ENCODE peak calls at places on chromosomes 2 and 18, in seven cellular contexts. E is AG10803; I is cardiac fibroblast; T is fibroblast of mammary gland; A is CD4-positive, alpha-beta T cell; U is endothelial cell; Q is ascending aorta. S is an unnamed sample.

GRCh38 chr2:23256643-23257042 is 128.3 kb upstream of the KLHL29 start:
- DNase-seq in Q (no peak), A (no peak), T (no peak), E (no peak), U (no peak), I (no peak), S (no peak)

GRCh38 chr2:240433973-240434727 is 1.3 kb upstream of the GPC1 start:
- DNase-seq in T (peak; percentile 99), U (no peak), E (peak; percentile 94), I (peak; percentile 97), Q (peak; percentile 93), A (no peak), S (peak; percentile 42)

GRCh38 chr2:112910865-112911264 is at the start of gene IL37:
- DNase-seq in U (no peak), E (no peak), Q (no peak), T (no peak), I (no peak), A (no peak), S (no peak)

GRCh38 chr2:99150691-99151090 is 4.1 kb downstream of the TSGA10 start:
- DNase-seq in Q (no peak), I (peak; percentile 9), U (no peak), E (peak; percentile 42), A (no peak), T (peak; percentile 67), S (no peak)

GRCh38 chr2:205802069-205802468 is 119.8 kb downstream of the NRP2 start:
- DNase-seq in A (no peak), E (peak; percentile 11), Q (no peak), U (no peak), I (no peak), T (no peak), S (no peak)

GRCh38 chr2:202574541-202574940 is 60.2 kb upstream of the FAM117B start:
- DNase-seq in E (no peak), T (no peak), U (no peak), I (peak; percentile 60), A (no peak), Q (no peak), S (no peak)

GRCh38 chr18:48405108-48405507 is 4.1 kb downstream of the ZBTB7C start:
- DNase-seq in Q (no peak), U (no peak), A (no peak), T (peak; percentile 54), I (peak; percentile 43), E (peak; percentile 15), S (no peak)

GRCh38 chr2:241514986-241515737 is 6.8 kb upstream of the STK25 start:
- DNase-seq in T (no peak), E (peak; percentile 40), Q (no peak), I (no peak), A (no peak), U (no peak), S (no peak)

GRCh38 chr2:151067658-151068369 is 193.8 kb downstream of the RBM43 start:
- DNase-seq in T (no peak), A (no peak), I (no peak), U (no peak), Q (no peak), E (no peak), S (no peak)

GRCh38 chr2:230795856-230796255 is 68.9 kb upstream of the ITM2C start:
- DNase-seq in Q (no peak), I (peak; percentile 44), E (peak; percentile 84), T (peak; percentile 95), U (no peak), A (no peak), S (no peak)

GRCh38 chr2:63440612-63441011 is 147.7 kb downstream of the WDPCP start:
- DNase-seq in E (no peak), U (no peak), T (peak; percentile 36), Q (no peak), I (peak; percentile 62), A (no peak), S (no peak)

GRCh38 chr2:157938556-157938955 is 62.4 kb upstream of the ACVR1 start:
- DNase-seq in U (no peak), A (no peak), I (no peak), E (no peak), Q (no peak), T (no peak), S (no peak)

GRCh38 chr18:69655816-69656215 is 255.1 kb downstream of the DOK6 start:
- DNase-seq in U (no peak), I (no peak), E (no peak), T (no peak), A (no peak), Q (no peak), S (no peak)

GRCh38 chr2:140177081-140177480 is 1396.9 kb upstream of the NXPH2 start:
- DNase-seq in T (no peak), U (no peak), I (no peak), Q (no peak), A (no peak), E (no peak), S (no peak)

GRCh38 chr18:27004056-27004829 is 138.7 kb upstream of the AQP4 start:
- DNase-seq in U (no peak), E (peak; percentile 14), I (peak; percentile 30), T (peak; percentile 28), A (no peak), Q (no peak), S (no peak)

GRCh38 chr18:74333091-74333490 is 17.5 kb downstream of the C18orf63 start:
- DNase-seq in U (no peak), A (no peak), Q (no peak), T (peak; percentile 82), I (peak; percentile 45), E (peak; percentile 36), S (no peak)

GRCh38 chr18:79680100-79680879 is 687 bp downstream of the CTDP1 start:
- DNase-seq in Q (no peak), U (peak; percentile 39), I (peak; percentile 63), E (peak; percentile 49), A (peak; percentile 29), T (peak; percentile 62), S (no peak)

GRCh38 chr2:202436631-202437030 is 60.5 kb downstream of the BMPR2 start:
- DNase-seq in U (no peak), E (no peak), Q (no peak), I (peak; percentile 27), T (peak; percentile 11), A (no peak), S (no peak)

GRCh38 chr2:60051991-60052390 is 501.5 kb downstream of the BCL11A start:
- DNase-seq in I (no peak), U (no peak), E (no peak), Q (no peak), A (no peak), T (no peak), S (no peak)

GRCh38 chr2:152907046-152907445 is 188.6 kb downstream of the ARL6IP6 start:
- DNase-seq in Q (no peak), T (no peak), U (no peak), I (no peak), A (no peak), E (no peak), S (no peak)

GRCh38 chr2:98704499-98705332 is 26.2 kb downstream of the MGAT4A start:
- DNase-seq in U (no peak), Q (no peak), E (no peak), I (no peak), A (no peak), T (no peak), S (no peak)

DNA sequence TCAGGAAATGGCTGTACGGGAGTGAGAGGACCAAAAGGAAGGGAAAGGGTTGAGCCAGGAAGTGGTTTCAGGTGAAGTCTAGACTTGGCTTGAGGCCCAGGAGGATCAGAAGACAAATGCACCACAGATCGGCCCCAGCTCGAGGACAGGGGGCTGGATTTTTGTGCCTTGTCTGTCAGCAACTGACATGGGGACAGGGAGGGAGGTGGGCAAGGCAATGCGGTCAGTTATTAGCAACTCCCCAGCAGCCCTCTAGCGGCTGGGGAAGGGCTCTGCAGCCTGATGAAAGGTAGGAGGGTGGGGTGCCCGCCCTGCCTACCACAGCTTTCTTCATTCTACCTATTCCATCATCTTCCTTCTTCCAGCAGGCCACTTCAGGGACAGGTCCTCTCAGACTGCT is 50.0 kb downstream of the CPO start:
- DNase-seq in Q (no peak), I (peak; percentile 32), A (no peak), E (no peak), T (peak; percentile 24), U (peak; percentile 32), S (peak; percentile 47)
- TF ChIP-seq CTCF in Q (peak; percentile 40), I (peak; percentile 88), A (peak; percentile 27), E (peak; percentile 59), T (peak; percentile 78), U (peak; percentile 82), S (peak; percentile 89)

DNA sequence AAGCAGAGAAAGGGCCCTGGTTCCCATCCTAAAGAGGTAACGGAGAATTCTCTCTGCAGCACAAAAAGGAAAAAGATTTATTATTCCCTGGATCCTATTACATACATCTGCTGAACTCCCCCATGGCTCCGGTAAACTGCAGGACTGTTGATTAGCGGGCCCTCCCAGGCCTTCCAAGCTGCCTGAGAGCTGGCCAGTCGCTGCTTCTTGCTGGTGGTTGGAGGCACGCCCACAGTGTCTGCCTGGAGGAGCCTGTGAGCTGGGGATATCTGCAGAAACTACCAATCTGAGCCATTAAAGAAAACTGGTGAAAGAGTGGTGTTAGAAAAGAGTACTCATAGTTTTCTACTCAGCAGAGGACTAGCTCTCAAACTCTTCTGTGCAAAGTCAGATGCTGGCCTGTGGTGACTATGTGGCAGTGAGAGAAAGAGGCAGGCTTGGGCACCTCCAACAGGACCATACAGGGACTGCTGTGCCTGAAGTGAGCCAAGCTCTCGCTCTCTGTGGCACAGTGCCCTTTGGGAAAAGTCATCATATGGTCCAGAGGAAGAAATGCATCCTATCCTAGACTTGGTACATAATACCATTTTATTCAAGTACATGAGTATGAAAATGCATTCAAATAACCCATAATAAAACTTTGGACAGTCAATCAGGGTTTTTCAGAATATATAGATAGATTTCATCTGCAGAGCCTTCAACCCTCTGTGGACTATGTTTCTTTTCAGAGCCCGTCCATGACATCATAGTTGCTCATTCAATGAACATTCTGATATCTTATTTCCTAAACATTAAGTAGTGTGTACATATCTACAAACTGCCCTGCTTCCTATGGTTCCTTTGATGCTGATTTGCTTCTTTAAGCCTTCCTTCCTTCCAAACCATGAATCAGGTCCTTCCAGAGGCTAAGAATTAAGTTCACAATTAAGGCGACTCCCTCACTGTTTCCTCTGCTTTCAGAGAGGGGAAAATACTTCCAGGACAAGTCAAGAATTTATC is 242.0 kb upstream of the LYPD1 start:
- DNase-seq in T (no peak), E (no peak), A (no peak), I (peak; percentile 3), Q (no peak), U (no peak), S (no peak)
- TF ChIP-seq CTCF in T (no peak), E (no peak), A (no peak), I (no peak), Q (no peak), U (no peak), S (no peak)

DNA sequence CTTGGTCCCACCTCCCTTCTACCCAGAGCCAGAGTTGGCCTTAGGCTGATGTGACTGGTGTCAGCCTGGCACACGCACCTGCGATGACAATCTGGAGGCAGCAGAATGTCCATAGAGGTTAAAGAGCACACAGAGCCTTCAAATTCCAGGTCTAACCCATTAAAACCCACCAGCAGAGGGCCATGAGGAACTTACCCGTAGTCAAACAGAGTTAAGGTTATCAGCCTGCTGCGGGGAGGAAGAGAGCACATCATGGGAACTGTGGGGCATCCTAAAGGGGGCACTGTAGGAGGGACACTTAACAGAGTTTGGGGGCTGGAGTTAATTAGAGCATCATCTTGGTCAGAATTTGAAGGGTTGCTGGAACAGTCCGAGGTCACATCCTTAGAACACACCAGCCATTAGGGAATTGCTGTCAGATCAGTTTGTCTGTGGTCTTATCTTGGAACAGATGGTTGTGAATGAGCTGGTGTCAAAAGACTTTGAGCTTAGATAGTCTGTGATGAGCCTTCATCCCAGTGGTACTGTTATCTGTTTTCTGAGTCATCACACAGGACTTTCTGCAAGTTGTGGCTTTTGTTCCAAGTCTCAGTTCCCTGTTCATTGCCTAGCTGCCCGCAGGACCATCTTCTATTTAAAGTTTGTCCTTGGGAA is 248.6 kb downstream of the LOXHD1 start:
- DNase-seq in Q (no peak), T (no peak), I (no peak), U (peak; percentile 34), E (no peak), A (no peak), S (no peak)
- TF ChIP-seq CTCF in Q (no peak), T (no peak), I (no peak), U (peak; percentile 44), E (no peak), A (no peak), S (peak; percentile 26)

GRCh38 chr2:115739574-115739973 is 1297.1 kb downstream of the DPP10 start:
- DNase-seq in A (no peak), Q (no peak), U (peak; percentile 7), T (no peak), I (no peak), E (no peak), S (no peak)
- TF ChIP-seq CTCF in A (no peak), Q (no peak), U (no peak), T (no peak), I (no peak), E (no peak), S (no peak)